ENCODE peak calls at places on chromosomes 1 and 21, in ten cellular contexts. W is sigmoid colon, T is body of pancreas, V is left lung, X is esophagus squamous epithelium, O is endothelial cell of umbilical vein, A is GM23338, B is hepatocyte, J is thoracic aorta, Q is tibial artery. D is an unnamed sample.
A peak's percentile ranks its signal among the peaks of the same experiment; 100 is the strongest.

GRCh38 chr21:34320006-34320405 is 43.8 kb upstream of the KCNE2 start:
- DNase-seq in A (no peak), J (no peak), B (no peak), V (no peak), O (no peak), W (no peak), T (no peak), Q (no peak), X (no peak), D (no peak)

GRCh38 chr1:3743421-3743820 is 8.8 kb upstream of the CCDC27 start:
- DNase-seq in Q (no peak), J (no peak), O (no peak), A (no peak), W (no peak), X (no peak), T (no peak), V (no peak), B (no peak), D (no peak)

GRCh38 chr1:185408675-185409270 is 91.7 kb upstream of the IVNS1ABP start:
- DNase-seq in W (no peak), Q (no peak), T (no peak), J (no peak), X (no peak), V (no peak), A (no peak), O (no peak), B (no peak), D (no peak)

GRCh38 chr1:197065549-197065948 is 1.5 kb downstream of the F13B start:
- DNase-seq in T (no peak), X (no peak), A (no peak), B (no peak), Q (no peak), J (no peak), W (no peak), O (no peak), V (no peak), D (no peak)

GRCh38 chr21:41186763-41187536 is 19.0 kb downstream of the BACE2 start:
- DNase-seq in Q (no peak), T (no peak), O (no peak), X (no peak), B (peak; percentile 19), J (no peak), W (no peak), A (peak; percentile 61), V (no peak), D (no peak)

GRCh38 chr21:44531606-44532128 is 8.3 kb downstream of the KRTAP10-1 start:
- DNase-seq in O (no peak), X (no peak), B (no peak), A (no peak), V (no peak), T (no peak), J (no peak), W (peak; percentile 57), Q (no peak), D (peak; percentile 26)

GRCh38 chr1:64543831-64544230 is 73.9 kb downstream of the CACHD1 start:
- DNase-seq in X (no peak), V (no peak), W (no peak), T (no peak), B (no peak), O (no peak), Q (no peak), J (no peak), A (no peak), D (no peak)

GRCh38 chr1:107326823-107327445 is 186.1 kb downstream of the NTNG1 start:
- DNase-seq in X (no peak), O (no peak), B (no peak), T (no peak), W (no peak), A (no peak), V (no peak), Q (no peak), J (no peak), D (no peak)

GRCh38 chr21:38208118-38208517 is 48.7 kb upstream of the KCNJ15 start:
- DNase-seq in X (no peak), A (no peak), V (no peak), T (no peak), B (no peak), O (no peak), W (no peak), Q (no peak), J (no peak), D (no peak)

GRCh38 chr1:17259233-17259873 is 10.5 kb downstream of the PADI3 start:
- DNase-seq in A (no peak), B (no peak), W (no peak), J (no peak), Q (no peak), X (no peak), T (no peak), V (no peak), O (no peak), D (no peak)

GRCh38 chr1:218759795-218760194 is 413.9 kb upstream of the LYPLAL1 start:
- DNase-seq in T (no peak), W (no peak), O (no peak), J (no peak), V (no peak), A (no peak), X (no peak), Q (no peak), B (no peak), D (no peak)

GRCh38 chr1:192303029-192303428 is 13.8 kb upstream of the RGS21 start:
- DNase-seq in O (no peak), B (no peak), J (no peak), W (no peak), Q (no peak), A (no peak), V (no peak), X (no peak), T (no peak), D (no peak)

GRCh38 chr1:156644146-156644545 is 2.2 kb downstream of the BCAN start:
- DNase-seq in T (no peak), O (no peak), W (no peak), V (no peak), Q (no peak), J (no peak), X (no peak), B (no peak), A (no peak), D (no peak)

DNA sequence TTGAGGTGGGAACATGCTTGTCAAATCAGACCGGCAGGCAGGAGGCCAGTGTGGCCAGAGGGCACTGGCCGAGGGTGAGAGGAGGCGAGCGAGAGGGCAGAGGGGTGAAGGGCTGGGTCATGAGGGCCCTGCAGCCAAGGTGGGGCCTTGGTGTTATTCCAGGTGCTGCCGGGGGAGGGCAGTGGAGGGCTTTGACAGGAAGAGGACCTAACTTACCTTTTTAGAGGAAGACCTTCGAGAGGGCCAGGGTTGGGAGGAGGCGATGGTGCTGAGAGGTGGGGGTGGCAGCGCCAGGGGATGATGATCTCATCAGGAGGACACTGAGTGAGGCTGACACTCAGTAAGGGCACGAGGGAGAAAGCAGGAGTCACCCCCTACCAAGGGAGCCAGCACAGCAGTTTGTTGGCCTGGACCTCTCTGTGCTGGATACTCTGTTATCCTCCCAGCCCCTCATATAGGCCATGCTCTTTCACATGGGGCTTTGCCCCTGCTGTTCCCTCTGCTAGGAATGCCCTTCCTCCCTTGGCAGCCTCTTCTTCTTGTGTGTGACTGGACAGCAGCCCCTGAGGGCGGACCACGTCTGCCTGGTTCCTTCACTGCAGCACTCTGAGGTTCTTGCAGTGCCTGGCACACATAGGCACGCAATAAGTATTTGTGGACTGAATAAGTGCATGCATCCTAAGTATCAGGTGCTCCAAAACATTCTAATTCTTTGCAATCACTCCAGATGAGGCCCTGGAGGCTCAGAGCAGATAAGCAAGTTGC is 7.5 kb upstream of the TTC22 start:
- DNase-seq in A (no peak), X (no peak), Q (peak; percentile 58), T (no peak), B (no peak), V (peak; percentile 23), O (no peak), W (no peak), J (no peak), D (no peak)
- TF ChIP-seq CTCF in A (no peak), X (no peak), Q (no peak), T (no peak), B (peak; percentile 13), V (no peak), O (no peak), W (no peak), J (no peak), D (peak; percentile 18)

DNA sequence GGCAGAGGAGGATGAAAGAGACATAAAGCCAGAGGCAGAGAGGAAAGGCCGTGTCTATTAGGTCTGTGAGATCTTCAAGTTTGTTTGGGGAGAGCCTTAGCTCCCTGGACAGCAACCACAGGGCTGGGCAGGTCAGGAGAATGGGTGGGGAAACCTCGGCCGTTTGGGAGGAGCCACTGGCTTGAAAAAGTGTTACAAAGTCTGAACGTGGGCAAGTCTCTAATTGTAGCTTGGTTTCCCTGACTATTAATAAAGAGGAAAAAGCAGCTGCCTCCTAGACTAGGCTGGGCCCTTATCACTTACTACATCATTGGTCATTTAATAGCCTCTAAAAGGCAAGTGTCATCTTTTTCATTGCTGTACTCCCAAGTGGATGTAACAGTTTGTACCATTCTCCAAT is at the start of gene CCDC17:
- DNase-seq in Q (no peak), O (no peak), B (no peak), X (no peak), V (no peak), W (no peak), A (no peak), T (no peak), J (no peak), D (no peak)
- H3K27ac ChIP-seq in Q (peak within 1 kb of the TSS; percentile 64), O (no peak within 1 kb of the TSS), B (no peak within 1 kb of the TSS), X (peak within 1 kb of the TSS; percentile 9), V (no peak within 1 kb of the TSS), W (peak within 1 kb of the TSS; percentile 31), A (peak within 1 kb of the TSS; percentile 34), T (no peak within 1 kb of the TSS), J (no peak within 1 kb of the TSS), D (no peak within 1 kb of the TSS)

GRCh38 chr1:152582647-152583046 is 2.3 kb upstream of the LCE3D start:
- DNase-seq in V (no peak), O (no peak), W (no peak), A (no peak), B (no peak), Q (no peak), T (no peak), J (no peak), X (no peak), D (no peak)

GRCh38 chr1:152580433-152580832 is at the start of gene LCE3D:
- DNase-seq in W (no peak), X (no peak), J (no peak), V (no peak), Q (no peak), A (no peak), T (no peak), B (no peak), O (no peak), D (no peak)

GRCh38 chr1:152585586-152585985 is 5.3 kb upstream of the LCE3D start:
- DNase-seq in O (no peak), B (no peak), V (no peak), J (no peak), X (no peak), A (no peak), W (no peak), Q (no peak), T (no peak), D (no peak)
- TF ChIP-seq CTCF in O (no peak), B (no peak), V (no peak), J (no peak), X (no peak), A (no peak), W (no peak), Q (no peak), T (no peak), D (no peak)

DNA sequence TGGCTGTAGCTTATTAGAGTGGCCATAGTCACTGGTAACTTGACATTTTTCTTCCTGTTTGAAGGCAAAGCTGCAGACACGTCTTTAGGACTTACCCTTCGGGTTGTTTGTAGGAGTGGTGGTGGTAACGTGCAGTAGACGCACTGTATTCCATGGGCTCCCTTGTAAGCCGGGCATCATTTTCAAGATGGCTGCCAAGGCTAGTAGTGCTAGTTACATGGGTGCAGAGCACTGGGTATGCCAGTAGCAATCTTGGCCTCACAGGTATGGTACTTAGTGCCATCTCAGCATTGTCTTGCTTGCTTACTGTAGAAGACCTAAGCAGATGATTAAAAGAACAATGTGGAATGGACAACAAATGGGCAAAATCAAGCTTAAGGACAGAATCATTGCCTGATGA is 1.9 kb downstream of the YBX1 start:
- DNase-seq in Q (no peak), O (no peak), V (no peak), T (no peak), A (peak; percentile 39), W (no peak), J (no peak), B (no peak), X (no peak), D (no peak)
- H3K27ac ChIP-seq in Q (no peak overlapping the region), O (no peak overlapping the region), V (no peak overlapping the region), T (no peak overlapping the region), A (peak overlapping the region; percentile 60), W (no peak overlapping the region), J (no peak overlapping the region), B (peak overlapping the region; percentile 70), X (no peak overlapping the region), D (no peak overlapping the region)